ENCODE peak calls at places on chromosomes 1 and 21, in eight cellular contexts. Y is hippocampal formation; T is GM19239; J is NCI-H2081; R is stimulated activated effector memory CD8-positive, alpha-beta T cell treated with anti-CD3 and anti-CD28 coated beads, Interleukin-12 subunit alpha, Interleukin-12 subunit beta, amount 100 ng/mL, for 72 hours; M is putamen; C is bronchial epithelial cell; K is substantia nigra. Z is an unnamed sample.

GRCh38 chr1:228901936-228902681 is 166.8 kb downstream of the RHOU start:
- DNase-seq in Y (no peak), J (no peak), T (no peak), C (no peak), K (no peak), R (no peak), M (no peak), Z (no peak)

GRCh38 chr21:35528109-35529042 is 479.3 kb upstream of the RUNX1 start:
- DNase-seq in C (no peak), J (no peak), Y (no peak), M (no peak), K (no peak), T (peak; percentile 19), R (peak; percentile 22), Z (no peak)

GRCh38 chr1:89724369-89725015 is 91.6 kb downstream of the LRRC8C start:
- DNase-seq in R (peak; percentile 44), M (no peak), C (peak; percentile 93), J (no peak), Y (no peak), K (no peak), T (no peak), Z (no peak)

GRCh38 chr1:63693956-63694607 is 79.7 kb upstream of the ROR1 start:
- DNase-seq in Y (no peak), K (no peak), M (no peak), J (no peak), R (no peak), T (no peak), C (no peak), Z (no peak)

GRCh38 chr1:41056907-41057306 is 35.4 kb upstream of the SLFNL1 start:
- DNase-seq in M (no peak), K (no peak), C (no peak), Y (no peak), J (no peak), T (no peak), R (no peak), Z (no peak)

GRCh38 chr1:179996099-179996498 is 41.5 kb downstream of the CEP350 start:
- DNase-seq in R (no peak), Y (no peak), J (no peak), M (no peak), K (no peak), C (no peak), T (no peak), Z (no peak)

GRCh38 chr1:46806196-46807020 is 7.6 kb downstream of the CYP4B1 start:
- DNase-seq in M (peak; percentile 12), T (no peak), K (no peak), R (no peak), C (peak; percentile 59), Y (no peak), J (no peak), Z (no peak)

GRCh38 chr1:63023637-63024036 is 239.7 kb downstream of the ATG4C start:
- DNase-seq in Y (no peak), C (no peak), T (no peak), M (no peak), K (no peak), J (no peak), R (no peak), Z (no peak)

GRCh38 chr21:25402134-25402957 is 204.9 kb downstream of the MRPL39 start:
- DNase-seq in M (no peak), T (no peak), R (no peak), Y (no peak), J (no peak), C (no peak), K (no peak), Z (no peak)

GRCh38 chr1:89955806-89956205 is 39.1 kb upstream of the ZNF326 start:
- DNase-seq in C (no peak), J (no peak), K (no peak), T (no peak), R (no peak), M (no peak), Y (no peak), Z (no peak)

GRCh38 chr1:34779526-34779925 is 1.5 kb upstream of the GJB3 start:
- DNase-seq in J (no peak), M (no peak), T (no peak), K (no peak), R (no peak), Y (no peak), C (peak; percentile 96), Z (no peak)

GRCh38 chr1:88892146-88892877 is 945 bp upstream of the GTF2B start:
- DNase-seq in K (no peak), R (no peak), C (no peak), M (peak; percentile 29), Y (no peak), T (no peak), J (peak; percentile 88), Z (no peak)

GRCh38 chr1:219432191-219432606 is 180.7 kb downstream of the ZC3H11B start:
- DNase-seq in C (peak; percentile 26), K (no peak), M (no peak), J (no peak), T (no peak), R (no peak), Y (no peak), Z (no peak)

GRCh38 chr1:59892836-59893811 is 33.4 kb downstream of the CYP2J2 start:
- DNase-seq in T (no peak), J (no peak), K (no peak), R (no peak), Y (no peak), C (peak; percentile 82), M (no peak), Z (no peak)

GRCh38 chr1:116413414-116413813 is 40.4 kb downstream of the ATP1A1 start:
- DNase-seq in J (no peak), T (no peak), M (no peak), Y (no peak), R (no peak), C (no peak), K (no peak), Z (no peak)

GRCh38 chr1:34929497-34929852 is at the start of gene DLGAP3:
- DNase-seq in Y (no peak), M (no peak), R (no peak), C (no peak), J (peak; percentile 69), T (no peak), K (no peak), Z (no peak)

GRCh38 chr1:113146242-113147072 is 73.5 kb downstream of the LRIG2 start:
- DNase-seq in R (no peak), Y (no peak), C (peak; percentile 7), M (no peak), J (no peak), T (no peak), K (no peak), Z (no peak)

GRCh38 chr1:95308276-95308675 is 74.3 kb downstream of the RWDD3 start:
- DNase-seq in R (no peak), Y (no peak), K (no peak), C (no peak), J (no peak), T (no peak), M (no peak), Z (no peak)

GRCh38 chr1:154326546-154327465 is 1.5 kb downstream of the ATP8B2 start:
- DNase-seq in J (peak; percentile 22), C (peak; percentile 46), T (no peak), M (no peak), K (no peak), R (no peak), Y (no peak), Z (no peak)

GRCh38 chr1:218474089-218474488 is 129.0 kb downstream of the TGFB2 start:
- DNase-seq in J (no peak), R (no peak), T (no peak), Y (no peak), M (no peak), C (no peak), K (no peak), Z (no peak)

GRCh38 chr21:33893917-33894316 is 21.7 kb downstream of the ATP5PO start:
- DNase-seq in M (no peak), J (no peak), Y (no peak), K (no peak), R (no peak), C (no peak), T (no peak), Z (no peak)

GRCh38 chr1:32761253-32761877 is 55.8 kb downstream of the YARS1 start:
- DNase-seq in C (peak; percentile 99), R (no peak), K (no peak), Y (no peak), T (no peak), M (no peak), J (no peak), Z (no peak)

GRCh38 chr1:226457307-226457712 is 49.4 kb upstream of the PARP1 start:
- DNase-seq in Y (no peak), M (no peak), J (no peak), R (peak; percentile 9), C (no peak), K (no peak), T (no peak), Z (no peak)

GRCh38 chr1:85607126-85607912 is 26.8 kb downstream of the CCN1 start:
- DNase-seq in J (no peak), R (no peak), T (no peak), Y (no peak), C (peak; percentile 97), M (no peak), K (no peak), Z (no peak)

GRCh38 chr1:165570078-165570477 is 26.3 kb downstream of the LRRC52 start:
- DNase-seq in C (no peak), M (no peak), R (no peak), J (no peak), T (no peak), K (no peak), Y (no peak), Z (no peak)

GRCh38 chr1:17075470-17076255 is 21.8 kb upstream of the SDHB start:
- DNase-seq in C (no peak), R (no peak), T (peak; percentile 44), M (no peak), J (peak; percentile 14), K (no peak), Y (no peak), Z (no peak)

GRCh38 chr1:87899746-87900145 is 571.1 kb downstream of the LMO4 start:
- DNase-seq in M (no peak), Y (no peak), T (no peak), K (no peak), C (no peak), R (no peak), J (no peak), Z (no peak)

GRCh38 chr1:68375919-68376318 is 73.8 kb downstream of the RPE65 start:
- DNase-seq in J (no peak), M (peak; percentile 6), C (no peak), K (no peak), Y (no peak), T (no peak), R (no peak), Z (no peak)

Z was measured in amygdala.